ENCODE peak calls at places on chromosome 4, in four cellular contexts. C is psoas muscle, E is upper lobe of right lung, V is kidney. Z is an unnamed sample. For H3K9me3 and H3K4me1, the result is how much of the 10 kb centered on the place peaks cover.

GRCh38 chr4:43853565-43854345 is 594.9 kb downstream of the KCTD8 start:
- DNase-seq in V (no peak), C (no peak), E (no peak), Z (no peak)

GRCh38 chr4:7155611-7156071 is 36.7 kb upstream of the SORCS2 start:
- DNase-seq in E (peak), V (no peak), C (peak), Z (no peak)

GRCh38 chr4:52751349-52751911 is at the start of gene ERVMER34-1:
- DNase-seq in C (peak), V (peak), E (peak), Z (no peak)

GRCh38 chr4:87716350-87717041 is 66.4 kb downstream of the DMP1 start:
- DNase-seq in E (no peak), C (no peak), V (no peak), Z (no peak)

GRCh38 chr4:188930822-188931221 is 791.6 kb downstream of the TRIML1 start:
- DNase-seq in E (no peak), C (no peak), V (no peak), Z (no peak)

GRCh38 chr4:153113061-153113837 is 91.0 kb upstream of the TRIM2 start:
- DNase-seq in C (no peak), E (no peak), V (no peak), Z (no peak)

GRCh38 chr4:41509411-41510008 is 28.4 kb upstream of the LIMCH1 start:
- DNase-seq in C (no peak), E (no peak), V (no peak), Z (no peak)

GRCh38 chr4:156545003-156545785 is 426.4 kb downstream of the PDGFC start:
- DNase-seq in C (no peak), V (no peak), E (no peak), Z (no peak)

DNA sequence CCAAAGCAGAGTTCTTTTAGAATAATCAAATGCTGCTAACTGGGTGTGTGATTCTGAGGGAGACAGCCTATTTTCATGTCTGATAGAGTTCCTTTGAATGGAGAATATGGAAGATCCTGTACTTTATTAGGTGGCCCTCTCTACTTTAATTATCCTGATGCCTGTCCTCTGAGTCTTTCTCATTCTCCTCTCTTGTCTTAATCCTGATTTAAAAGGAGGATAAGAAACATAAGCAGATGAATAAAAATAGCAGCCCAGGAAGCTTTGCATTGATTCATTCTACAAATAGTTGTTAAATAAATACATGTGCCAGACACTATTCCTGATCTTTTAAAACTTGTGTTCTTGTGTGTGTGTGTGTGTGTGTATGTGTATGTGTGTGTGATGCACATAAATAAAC is 387.3 kb downstream of the SPRY1 start:
- DNase-seq in C (no peak), E (no peak), V (no peak), Z (no peak)
- H3K9me3 ChIP-seq in C (under half), E (under half), V (under half), Z (under half)

DNA sequence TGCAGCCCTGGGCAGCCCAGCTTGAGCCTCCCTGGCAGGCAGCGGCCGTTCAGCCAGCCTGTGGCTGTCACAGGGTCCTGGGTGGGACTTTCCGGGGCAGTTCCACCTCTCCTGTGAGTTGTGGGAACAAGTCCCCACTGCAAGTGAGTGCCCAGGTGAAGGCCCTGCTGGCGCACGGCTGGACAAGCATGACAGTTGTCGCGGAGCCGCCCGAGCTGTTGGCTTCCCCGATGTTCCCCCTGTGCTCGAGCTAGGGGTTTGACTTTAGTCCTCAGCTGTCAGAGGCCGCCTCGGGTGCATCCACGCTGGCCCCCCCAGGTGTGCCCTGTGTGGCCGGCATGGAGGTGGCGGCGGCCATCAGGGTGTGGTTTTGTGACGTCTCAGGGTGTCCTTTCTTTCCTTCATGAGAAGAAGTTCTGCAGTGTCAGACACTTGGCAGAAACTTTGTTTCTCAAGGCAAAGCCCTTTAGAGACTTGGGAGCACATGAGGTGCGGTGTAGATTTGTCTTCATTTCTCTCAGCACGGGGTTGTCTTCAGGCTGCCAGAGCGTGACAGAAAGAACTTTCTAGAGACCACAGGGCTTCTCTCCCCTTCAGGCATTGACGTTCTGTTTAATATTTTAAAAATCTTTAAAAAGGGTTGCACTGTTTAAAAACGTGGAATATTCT is 69.4 kb upstream of the HGFAC start:
- DNase-seq in C (no peak), E (peak), V (no peak), Z (no peak)
- H3K4me3 ChIP-seq in C (no peak), E (no peak), V (no peak), Z (no peak)

DNA sequence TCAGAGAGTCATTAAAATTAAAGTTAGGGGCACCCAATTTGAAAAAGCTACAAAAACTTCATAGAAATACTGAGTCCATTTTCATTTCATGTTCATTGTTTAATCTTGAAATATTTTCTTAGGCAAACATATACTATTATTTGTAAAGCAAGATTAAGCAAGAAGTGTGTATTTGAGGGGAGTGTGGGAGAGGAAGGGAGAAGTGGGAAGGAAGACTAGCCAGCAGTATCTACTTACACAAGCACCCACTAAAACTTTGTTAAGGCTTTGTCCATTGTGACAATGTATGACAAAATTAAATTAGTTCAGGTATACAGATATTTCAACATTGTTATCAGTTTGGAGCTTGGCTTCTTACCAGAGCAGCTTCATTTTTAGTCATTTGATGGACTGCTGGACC is 222.9 kb downstream of the ARHGAP24 start:
- DNase-seq in E (no peak), V (no peak), C (no peak), Z (no peak)
- H3K4me1 ChIP-seq in E (under half), V (under half), C (under half), Z (under half)

DNA sequence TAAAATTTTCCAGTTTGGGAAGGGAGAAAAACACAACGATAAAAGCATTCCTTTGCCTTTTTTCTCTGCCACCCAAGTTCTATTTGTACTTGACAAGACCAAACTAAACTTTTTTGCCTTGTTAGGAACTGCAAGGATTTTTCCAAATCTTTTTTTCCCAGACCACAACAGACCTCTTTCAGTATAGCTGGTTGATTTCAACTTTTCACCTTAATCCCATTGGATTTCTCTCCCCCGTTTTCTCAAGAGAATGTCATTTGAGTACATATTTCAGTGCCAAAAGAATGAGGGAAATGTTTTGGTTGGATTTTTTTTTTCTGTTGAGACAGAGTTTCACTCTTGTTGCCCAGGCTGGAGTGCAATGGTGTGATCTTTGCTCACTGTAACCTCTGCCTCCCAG is 18.5 kb upstream of the SGMS2 start:
- DNase-seq in V (no peak), C (no peak), E (no peak), Z (no peak)
- H3K9me3 ChIP-seq in V (under half), C (under half), E (under half), Z (under half)

GRCh38 chr4:183364025-183364424 is 41.8 kb upstream of the CLDN24 start:
- DNase-seq in V (no peak), C (no peak), E (no peak), Z (no peak)
- H3K4me3 ChIP-seq in V (no peak), C (no peak), E (no peak), Z (no peak)

Z was measured in CD8-positive, alpha-beta memory T cell.